ENCODE peak calls at places on chromosomes 13 and 19, in seven cellular contexts. One of them, this sample, is unnamed.

GRCh38 chr19:3479819-3480215 is 508 bp downstream of the SMIM24 start:
- DNase-seq in HT1080: no peak
- DNase-seq in activated naive CD4-positive, alpha-beta T cell treated with Interleukin-2 at 50 U/mL for 16 hours: no peak
- DNase-seq in activated naive CD8-positive, alpha-beta T cell treated with anti-CD3 and anti-CD28 coated beads, Interleukin-2, amount 50 U/mL, for 24 hours: peak
- DNase-seq in NCI-H2081: no peak
- DNase-seq in tibial nerve: no peak
- DNase-seq in AG10803: no peak
- DNase-seq in this sample: no peak

GRCh38 chr19:49056101-49056901 is 1.2 kb downstream of the CGB7 start:
- DNase-seq in HT1080: peak
- DNase-seq in activated naive CD4-positive, alpha-beta T cell treated with Interleukin-2 at 50 U/mL for 16 hours: peak
- DNase-seq in activated naive CD8-positive, alpha-beta T cell treated with anti-CD3 and anti-CD28 coated beads, Interleukin-2, amount 50 U/mL, for 24 hours: peak
- DNase-seq in NCI-H2081: no peak
- DNase-seq in tibial nerve: peak
- DNase-seq in AG10803: peak
- DNase-seq in this sample: peak

GRCh38 chr19:32497386-32497785 is 83.6 kb upstream of the PDCD5 start:
- DNase-seq in HT1080: no peak
- DNase-seq in activated naive CD4-positive, alpha-beta T cell treated with Interleukin-2 at 50 U/mL for 16 hours: no peak
- DNase-seq in activated naive CD8-positive, alpha-beta T cell treated with anti-CD3 and anti-CD28 coated beads, Interleukin-2, amount 50 U/mL, for 24 hours: no peak
- DNase-seq in NCI-H2081: no peak
- DNase-seq in tibial nerve: no peak
- DNase-seq in AG10803: no peak
- DNase-seq in this sample: no peak

GRCh38 chr19:18543814-18544475 is 572 bp upstream of the FKBP8 start:
- DNase-seq in HT1080: peak
- DNase-seq in activated naive CD4-positive, alpha-beta T cell treated with Interleukin-2 at 50 U/mL for 16 hours: peak
- DNase-seq in activated naive CD8-positive, alpha-beta T cell treated with anti-CD3 and anti-CD28 coated beads, Interleukin-2, amount 50 U/mL, for 24 hours: peak
- DNase-seq in NCI-H2081: peak
- DNase-seq in tibial nerve: no peak
- DNase-seq in AG10803: peak
- DNase-seq in this sample: peak

GRCh38 chr13:50676602-50677001 is 166.9 kb downstream of the DLEU7 start:
- DNase-seq in HT1080: peak
- DNase-seq in activated naive CD4-positive, alpha-beta T cell treated with Interleukin-2 at 50 U/mL for 16 hours: no peak
- DNase-seq in activated naive CD8-positive, alpha-beta T cell treated with anti-CD3 and anti-CD28 coated beads, Interleukin-2, amount 50 U/mL, for 24 hours: no peak
- DNase-seq in NCI-H2081: no peak
- DNase-seq in tibial nerve: no peak
- DNase-seq in AG10803: peak
- DNase-seq in this sample: no peak

GRCh38 chr13:89740994-89741678 is 1606.4 kb upstream of the MIR17HG start:
- DNase-seq in HT1080: no peak
- DNase-seq in activated naive CD4-positive, alpha-beta T cell treated with Interleukin-2 at 50 U/mL for 16 hours: no peak
- DNase-seq in activated naive CD8-positive, alpha-beta T cell treated with anti-CD3 and anti-CD28 coated beads, Interleukin-2, amount 50 U/mL, for 24 hours: no peak
- DNase-seq in NCI-H2081: no peak
- DNase-seq in tibial nerve: no peak
- DNase-seq in AG10803: no peak
- DNase-seq in this sample: no peak

GRCh38 chr19:18167975-18168645 is 5.5 kb upstream of the IFI30 start:
- DNase-seq in HT1080: no peak
- DNase-seq in activated naive CD4-positive, alpha-beta T cell treated with Interleukin-2 at 50 U/mL for 16 hours: peak
- DNase-seq in activated naive CD8-positive, alpha-beta T cell treated with anti-CD3 and anti-CD28 coated beads, Interleukin-2, amount 50 U/mL, for 24 hours: peak
- DNase-seq in NCI-H2081: no peak
- DNase-seq in tibial nerve: no peak
- DNase-seq in AG10803: no peak
- DNase-seq in this sample: peak

GRCh38 chr13:49858183-49858856 is 65.8 kb upstream of the KPNA3 start:
- DNase-seq in HT1080: peak
- DNase-seq in activated naive CD4-positive, alpha-beta T cell treated with Interleukin-2 at 50 U/mL for 16 hours: no peak
- DNase-seq in activated naive CD8-positive, alpha-beta T cell treated with anti-CD3 and anti-CD28 coated beads, Interleukin-2, amount 50 U/mL, for 24 hours: no peak
- DNase-seq in NCI-H2081: no peak
- DNase-seq in tibial nerve: no peak
- DNase-seq in AG10803: peak
- DNase-seq in this sample: peak

GRCh38 chr19:49497047-49497789 is 984 bp downstream of the RPS11 start:
- DNase-seq in HT1080: peak
- DNase-seq in activated naive CD4-positive, alpha-beta T cell treated with Interleukin-2 at 50 U/mL for 16 hours: peak
- DNase-seq in activated naive CD8-positive, alpha-beta T cell treated with anti-CD3 and anti-CD28 coated beads, Interleukin-2, amount 50 U/mL, for 24 hours: peak
- DNase-seq in NCI-H2081: peak
- DNase-seq in tibial nerve: peak
- DNase-seq in AG10803: peak
- DNase-seq in this sample: peak

GRCh38 chr13:110571897-110572777 is 10.6 kb upstream of the RAB20 start:
- DNase-seq in HT1080: no peak
- DNase-seq in activated naive CD4-positive, alpha-beta T cell treated with Interleukin-2 at 50 U/mL for 16 hours: no peak
- DNase-seq in activated naive CD8-positive, alpha-beta T cell treated with anti-CD3 and anti-CD28 coated beads, Interleukin-2, amount 50 U/mL, for 24 hours: no peak
- DNase-seq in NCI-H2081: no peak
- DNase-seq in tibial nerve: no peak
- DNase-seq in AG10803: no peak
- DNase-seq in this sample: no peak

GRCh38 chr13:72341904-72342303 is 385.5 kb downstream of the MZT1 start:
- DNase-seq in HT1080: no peak
- DNase-seq in activated naive CD4-positive, alpha-beta T cell treated with Interleukin-2 at 50 U/mL for 16 hours: no peak
- DNase-seq in activated naive CD8-positive, alpha-beta T cell treated with anti-CD3 and anti-CD28 coated beads, Interleukin-2, amount 50 U/mL, for 24 hours: no peak
- DNase-seq in NCI-H2081: no peak
- DNase-seq in tibial nerve: no peak
- DNase-seq in AG10803: no peak
- DNase-seq in this sample: peak

GRCh38 chr19:1076951-1077350 is 10.0 kb downstream of the ARHGAP45 start:
- DNase-seq in HT1080: peak
- DNase-seq in activated naive CD4-positive, alpha-beta T cell treated with Interleukin-2 at 50 U/mL for 16 hours: peak
- DNase-seq in activated naive CD8-positive, alpha-beta T cell treated with anti-CD3 and anti-CD28 coated beads, Interleukin-2, amount 50 U/mL, for 24 hours: peak
- DNase-seq in NCI-H2081: peak
- DNase-seq in tibial nerve: no peak
- DNase-seq in AG10803: no peak
- DNase-seq in this sample: peak

GRCh38 chr13:109783815-109784589 is 2.4 kb downstream of the IRS2 start:
- DNase-seq in HT1080: no peak
- DNase-seq in activated naive CD4-positive, alpha-beta T cell treated with Interleukin-2 at 50 U/mL for 16 hours: no peak
- DNase-seq in activated naive CD8-positive, alpha-beta T cell treated with anti-CD3 and anti-CD28 coated beads, Interleukin-2, amount 50 U/mL, for 24 hours: no peak
- DNase-seq in NCI-H2081: no peak
- DNase-seq in tibial nerve: no peak
- DNase-seq in AG10803: no peak
- DNase-seq in this sample: no peak

GRCh38 chr13:110298566-110299321 is 8.2 kb downstream of the COL4A1 start:
- DNase-seq in HT1080: no peak
- DNase-seq in activated naive CD4-positive, alpha-beta T cell treated with Interleukin-2 at 50 U/mL for 16 hours: no peak
- DNase-seq in activated naive CD8-positive, alpha-beta T cell treated with anti-CD3 and anti-CD28 coated beads, Interleukin-2, amount 50 U/mL, for 24 hours: peak
- DNase-seq in NCI-H2081: no peak
- DNase-seq in tibial nerve: no peak
- DNase-seq in AG10803: no peak
- DNase-seq in this sample: no peak

GRCh38 chr19:50837300-50837699 is 3.9 kb upstream of the KLK15 start:
- DNase-seq in HT1080: no peak
- DNase-seq in activated naive CD4-positive, alpha-beta T cell treated with Interleukin-2 at 50 U/mL for 16 hours: no peak
- DNase-seq in activated naive CD8-positive, alpha-beta T cell treated with anti-CD3 and anti-CD28 coated beads, Interleukin-2, amount 50 U/mL, for 24 hours: no peak
- DNase-seq in NCI-H2081: no peak
- DNase-seq in tibial nerve: no peak
- DNase-seq in AG10803: no peak
- DNase-seq in this sample: no peak

GRCh38 chr13:87042946-87043345 is 628.2 kb upstream of the SLITRK5 start:
- DNase-seq in HT1080: no peak
- DNase-seq in activated naive CD4-positive, alpha-beta T cell treated with Interleukin-2 at 50 U/mL for 16 hours: no peak
- DNase-seq in activated naive CD8-positive, alpha-beta T cell treated with anti-CD3 and anti-CD28 coated beads, Interleukin-2, amount 50 U/mL, for 24 hours: no peak
- DNase-seq in NCI-H2081: no peak
- DNase-seq in tibial nerve: no peak
- DNase-seq in AG10803: no peak
- DNase-seq in this sample: no peak

GRCh38 chr13:51303063-51303552 is 36.4 kb upstream of the SERPINE3 start:
- DNase-seq in HT1080: no peak
- DNase-seq in activated naive CD4-positive, alpha-beta T cell treated with Interleukin-2 at 50 U/mL for 16 hours: no peak
- DNase-seq in activated naive CD8-positive, alpha-beta T cell treated with anti-CD3 and anti-CD28 coated beads, Interleukin-2, amount 50 U/mL, for 24 hours: no peak
- DNase-seq in NCI-H2081: no peak
- DNase-seq in tibial nerve: no peak
- DNase-seq in AG10803: no peak
- DNase-seq in this sample: no peak

GRCh38 chr19:13083627-13084026 is 19.0 kb downstream of the LYL1 start:
- DNase-seq in HT1080: no peak
- DNase-seq in activated naive CD4-positive, alpha-beta T cell treated with Interleukin-2 at 50 U/mL for 16 hours: no peak
- DNase-seq in activated naive CD8-positive, alpha-beta T cell treated with anti-CD3 and anti-CD28 coated beads, Interleukin-2, amount 50 U/mL, for 24 hours: no peak
- DNase-seq in NCI-H2081: no peak
- DNase-seq in tibial nerve: no peak
- DNase-seq in AG10803: no peak
- DNase-seq in this sample: no peak

GRCh38 chr19:52492991-52493470 is 34.4 kb upstream of the ZNF808 start:
- DNase-seq in HT1080: no peak
- DNase-seq in activated naive CD4-positive, alpha-beta T cell treated with Interleukin-2 at 50 U/mL for 16 hours: no peak
- DNase-seq in activated naive CD8-positive, alpha-beta T cell treated with anti-CD3 and anti-CD28 coated beads, Interleukin-2, amount 50 U/mL, for 24 hours: no peak
- DNase-seq in NCI-H2081: no peak
- DNase-seq in tibial nerve: no peak
- DNase-seq in AG10803: no peak
- DNase-seq in this sample: no peak

GRCh38 chr19:491146-491741 is 5.0 kb upstream of the MADCAM1 start:
- DNase-seq in HT1080: no peak
- DNase-seq in activated naive CD4-positive, alpha-beta T cell treated with Interleukin-2 at 50 U/mL for 16 hours: no peak
- DNase-seq in activated naive CD8-positive, alpha-beta T cell treated with anti-CD3 and anti-CD28 coated beads, Interleukin-2, amount 50 U/mL, for 24 hours: no peak
- DNase-seq in NCI-H2081: no peak
- DNase-seq in tibial nerve: no peak
- DNase-seq in AG10803: peak
- DNase-seq in this sample: no peak

GRCh38 chr13:73273276-73273675 is 214.5 kb downstream of the KLF5 start:
- DNase-seq in HT1080: no peak
- DNase-seq in activated naive CD4-positive, alpha-beta T cell treated with Interleukin-2 at 50 U/mL for 16 hours: no peak
- DNase-seq in activated naive CD8-positive, alpha-beta T cell treated with anti-CD3 and anti-CD28 coated beads, Interleukin-2, amount 50 U/mL, for 24 hours: no peak
- DNase-seq in NCI-H2081: no peak
- DNase-seq in tibial nerve: no peak
- DNase-seq in AG10803: no peak
- DNase-seq in this sample: no peak